ENCODE peak calls at places on chromosomes 6 and 20, in six cellular contexts. R, D, T, Q, H and V are unnamed samples.

GRCh38 chr6:156694679-156695078 is 82.5 kb upstream of the ARID1B start:
- DNase-seq in Q (no peak), D (no peak), H (no peak), T (no peak), R (no peak), V (no peak)

GRCh38 chr6:115932481-115932880 is 128.2 kb downstream of the FRK start:
- DNase-seq in H (no peak), R (no peak), D (no peak), T (peak; percentile 42), Q (peak; percentile 84), V (no peak)

GRCh38 chr6:71544028-71544427 is 255.4 kb downstream of the OGFRL1 start:
- DNase-seq in T (peak; percentile 19), Q (peak; percentile 25), H (no peak), D (no peak), R (no peak), V (no peak)

GRCh38 chr20:826695-827323 is 6.7 kb upstream of the FAM110A start:
- DNase-seq in Q (no peak), R (no peak), D (no peak), H (no peak), T (no peak), V (no peak)

GRCh38 chr6:92915466-92915865 is 503.9 kb downstream of the EPHA7 start:
- DNase-seq in R (no peak), D (no peak), H (no peak), Q (no peak), T (no peak), V (no peak)

GRCh38 chr6:18551228-18551627 is 164.1 kb downstream of the RNF144B start:
- DNase-seq in T (no peak), D (no peak), Q (peak; percentile 4), H (no peak), R (no peak), V (no peak)

GRCh38 chr6:165486183-165487137 is 176.6 kb downstream of the PDE10A start:
- DNase-seq in R (no peak), D (no peak), Q (no peak), T (no peak), H (no peak), V (no peak)

GRCh38 chr6:137286926-137287325 is 67.7 kb upstream of the IFNGR1 start:
- DNase-seq in D (no peak), H (no peak), R (no peak), T (no peak), Q (no peak), V (no peak)

GRCh38 chr6:136593748-136594490 is 43.7 kb upstream of the MAP7 start:
- DNase-seq in T (peak; percentile 98), D (peak; percentile 67), H (no peak), R (peak; percentile 74), Q (peak; percentile 99), V (peak; percentile 14)

GRCh38 chr6:167129588-167129987 is 6.7 kb downstream of the CCR6 start:
- DNase-seq in Q (no peak), R (no peak), H (no peak), T (no peak), D (no peak), V (no peak)

GRCh38 chr20:25148181-25148981 is 47.1 kb upstream of the ENTPD6 start:
- DNase-seq in R (peak; percentile 36), Q (no peak), H (peak; percentile 46), T (no peak), D (no peak), V (no peak)

GRCh38 chr20:44716309-44717106 is 1.3 kb downstream of the CCN5 start:
- DNase-seq in H (no peak), D (no peak), T (no peak), R (no peak), Q (no peak), V (no peak)

GRCh38 chr6:40695114-40695513 is 108.0 kb upstream of the LRFN2 start:
- DNase-seq in T (peak; percentile 8), Q (no peak), D (no peak), R (no peak), H (no peak), V (no peak)

GRCh38 chr6:34235605-34236422 is 859 bp upstream of the HMGA1 start:
- DNase-seq in R (peak; percentile 83), H (peak; percentile 60), D (peak; percentile 75), T (peak; percentile 58), Q (peak; percentile 63), V (no peak)

GRCh38 chr6:169577974-169578373 is 123.9 kb downstream of the WDR27 start:
- DNase-seq in D (no peak), Q (no peak), T (no peak), R (no peak), H (no peak), V (no peak)

GRCh38 chr20:64053841-64054661 is 4.6 kb upstream of the SOX18 start:
- DNase-seq in Q (peak; percentile 66), R (peak; percentile 70), T (peak; percentile 34), D (peak; percentile 45), H (no peak), V (no peak)

GRCh38 chr6:163543311-163543710 is 128.8 kb downstream of the QKI start:
- DNase-seq in T (no peak), Q (no peak), R (no peak), H (no peak), D (no peak), V (no peak)